ENCODE peak calls at places on chromosome 15, in five cellular contexts. V is suprapubic skin, R is hepatocyte, M is HCT116, L is epithelial cell of esophagus. H is an unnamed sample.

GRCh38 chr15:77525411-77525811 is 104.7 kb downstream of the HMG20A start:
- DNase-seq in V (peak; percentile 29), R (no peak), M (no peak), L (no peak), H (no peak)

GRCh38 chr15:75620776-75621536 is 4.6 kb downstream of the SNUPN start:
- DNase-seq in V (peak; percentile 91), R (peak; percentile 72), M (no peak), L (peak; percentile 83), H (peak; percentile 84)

GRCh38 chr15:57235865-57236264 is 140.4 kb upstream of the CGNL1 start:
- DNase-seq in V (no peak), R (peak; percentile 55), M (no peak), L (no peak), H (no peak)

GRCh38 chr15:68612979-68613740 is 34.4 kb downstream of the CORO2B start:
- DNase-seq in V (no peak), R (no peak), M (no peak), L (peak; percentile 22), H (no peak)

GRCh38 chr15:91348812-91349500 is 248.9 kb downstream of the SV2B start:
- DNase-seq in V (no peak), R (no peak), M (no peak), L (peak; percentile 5), H (no peak)

GRCh38 chr15:65038428-65038827 is 6.8 kb upstream of the SLC51B start:
- DNase-seq in V (no peak), R (no peak), M (no peak), L (no peak), H (no peak)

GRCh38 chr15:83225449-83225848 is 17.8 kb upstream of the HDGFL3 start:
- DNase-seq in V (no peak), R (no peak), M (no peak), L (no peak), H (no peak)

GRCh38 chr15:87623832-87624231 is 632.7 kb downstream of the NTRK3 start:
- DNase-seq in V (no peak), R (no peak), M (no peak), L (peak; percentile 36), H (no peak)

GRCh38 chr15:85771781-85772445 is 22.8 kb downstream of the KLHL25 start:
- DNase-seq in V (peak; percentile 88), R (no peak), M (no peak), L (no peak), H (no peak)

GRCh38 chr15:57591822-57592367 is at the start of gene MYZAP:
- DNase-seq in V (peak; percentile 71), R (peak; percentile 81), M (no peak), L (peak; percentile 64), H (no peak)

GRCh38 chr15:48607846-48608245 is 37.7 kb downstream of the FBN1 start:
- DNase-seq in V (no peak), R (no peak), M (no peak), L (no peak), H (no peak)

GRCh38 chr15:48536681-48537091 is 108.8 kb downstream of the FBN1 start:
- DNase-seq in V (no peak), R (no peak), M (no peak), L (no peak), H (no peak)

GRCh38 chr15:31503256-31503655 is 176.6 kb downstream of the KLF13 start:
- DNase-seq in V (no peak), R (no peak), M (no peak), L (no peak), H (no peak)

GRCh38 chr15:39270976-39271375 is 309.9 kb upstream of the THBS1 start:
- DNase-seq in V (no peak), R (no peak), M (no peak), L (peak; percentile 94), H (peak; percentile 94)

GRCh38 chr15:54462511-54462913 is 484.3 kb downstream of the UNC13C start:
- DNase-seq in V (no peak), R (no peak), M (no peak), L (no peak), H (no peak)

GRCh38 chr15:47887181-47887580 is 169.9 kb downstream of the SEMA6D start:
- DNase-seq in V (no peak), R (no peak), M (no peak), L (no peak), H (no peak)

GRCh38 chr15:51365417-51365816 is 24.0 kb downstream of the GLDN start:
- DNase-seq in V (no peak), R (no peak), M (no peak), L (no peak), H (no peak)

GRCh38 chr15:76932090-76932966 is 779 bp downstream of the RCN2 start:
- DNase-seq in V (no peak), R (no peak), M (no peak), L (peak; percentile 7), H (no peak)

GRCh38 chr15:75069301-75069925 is 46.0 kb downstream of the PPCDC start:
- DNase-seq in V (no peak), R (no peak), M (no peak), L (no peak), H (no peak)

GRCh38 chr15:81336568-81336967 is 12.6 kb upstream of the STARD5 start:
- DNase-seq in V (no peak), R (no peak), M (peak; percentile 3), L (peak; percentile 46), H (no peak)

GRCh38 chr15:61047783-61048182 is 181.3 kb downstream of the RORA start:
- DNase-seq in V (no peak), R (no peak), M (no peak), L (no peak), H (no peak)

GRCh38 chr15:94335616-94336015 is 104.3 kb downstream of the MCTP2 start:
- DNase-seq in V (no peak), R (no peak), M (no peak), L (no peak), H (no peak)

GRCh38 chr15:90300988-90301715 is 35.7 kb downstream of the NGRN start:
- DNase-seq in V (no peak), R (peak; percentile 68), M (peak; percentile 47), L (peak; percentile 59), H (no peak)

GRCh38 chr15:32943691-32944090 is 225.9 kb downstream of the GREM1 start:
- DNase-seq in V (no peak), R (no peak), M (no peak), L (no peak), H (no peak)

GRCh38 chr15:69032703-69033373 is 18.3 kb downstream of the NOX5 start:
- DNase-seq in V (no peak), R (no peak), M (no peak), L (no peak), H (no peak)

GRCh38 chr15:40002295-40002694 is 36.7 kb downstream of the SRP14 start:
- DNase-seq in V (no peak), R (peak; percentile 77), M (no peak), L (peak; percentile 70), H (no peak)

GRCh38 chr15:100131321-100132224 is 210.2 kb downstream of the ADAMTS17 start:
- DNase-seq in V (no peak), R (peak; percentile 30), M (no peak), L (peak; percentile 32), H (peak; percentile 34)
- H3K4me3 ChIP-seq in V (no peak overlapping the region), R (no peak overlapping the region), M (no peak overlapping the region), L (no peak overlapping the region), H (peak overlapping the region; percentile 14)

GRCh38 chr15:63072809-63073277 is 30.3 kb downstream of the TPM1 start:
- DNase-seq in V (no peak), R (no peak), M (no peak), L (peak; percentile 31), H (no peak)

GRCh38 chr15:63075072-63075995 is 32.8 kb downstream of the TPM1 start:
- DNase-seq in V (no peak), R (no peak), M (no peak), L (no peak), H (no peak)

GRCh38 chr15:63077952-63078351 is 35.4 kb downstream of the TPM1 start:
- DNase-seq in V (no peak), R (no peak), M (no peak), L (no peak), H (no peak)

GRCh38 chr15:63073497-63074172 is 31.1 kb downstream of the TPM1 start:
- DNase-seq in V (no peak), R (no peak), M (no peak), L (peak; percentile 45), H (no peak)

DNA sequence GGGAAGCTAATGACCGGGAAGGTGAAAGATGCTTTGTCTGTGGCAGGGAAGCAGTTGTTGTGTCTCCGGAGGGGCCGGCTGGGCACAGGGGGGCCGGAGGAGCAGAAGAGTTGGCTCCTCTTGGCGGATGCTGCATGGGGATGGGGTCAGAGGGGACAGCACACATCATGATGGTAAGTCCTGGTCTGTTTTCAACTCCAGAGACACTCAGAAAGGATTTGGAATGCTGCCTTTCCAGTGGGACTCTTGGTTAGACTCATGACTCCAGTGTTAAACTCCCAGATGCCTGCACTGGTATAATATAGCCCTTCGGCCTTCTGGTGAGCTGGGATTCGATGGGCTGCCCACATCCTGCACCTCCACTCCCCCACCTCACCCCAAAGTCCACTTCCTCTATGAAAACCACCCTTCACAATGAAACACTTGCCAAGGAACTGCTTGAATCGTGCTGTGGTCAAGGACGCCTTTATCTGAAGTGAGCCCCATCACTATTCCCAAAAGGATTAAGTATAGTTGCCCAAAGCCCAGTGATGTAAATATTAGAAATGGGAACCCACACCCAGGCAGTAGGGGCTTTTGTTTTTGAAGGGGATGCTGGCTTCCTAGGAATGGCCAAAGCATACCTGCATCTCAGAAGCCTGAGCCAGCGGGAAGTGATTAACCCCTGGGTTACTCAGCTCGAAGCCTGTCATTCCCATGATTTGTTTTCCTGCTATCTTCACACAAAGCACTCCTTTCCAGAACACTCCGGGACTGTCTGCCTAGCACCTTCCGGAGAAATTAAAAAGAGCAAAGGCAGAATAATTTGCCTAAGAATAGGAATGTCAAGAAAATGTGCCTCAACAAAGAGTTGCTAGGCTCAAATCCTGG is 33.8 kb downstream of the TPM1 start:
- DNase-seq in V (no peak), R (no peak), M (no peak), L (no peak), H (no peak)
- H3K4me3 ChIP-seq in V (no peak overlapping the region), R (no peak overlapping the region), M (no peak overlapping the region), L (no peak overlapping the region), H (no peak overlapping the region)

GRCh38 chr15:63156086-63156707 is 1.1 kb downstream of the RPS27L start:
- DNase-seq in V (no peak), R (no peak), M (no peak), L (no peak), H (no peak)

GRCh38 chr15:63156708-63157065 is 590 bp downstream of the RPS27L start:
- DNase-seq in V (no peak), R (peak; percentile 62), M (no peak), L (peak; percentile 34), H (no peak)

GRCh38 chr15:63157891-63158431 is 684 bp upstream of the RPS27L start:
- DNase-seq in V (peak; percentile 73), R (peak; percentile 84), M (peak; percentile 32), L (peak; percentile 52), H (peak; percentile 53)

GRCh38 chr15:63157066-63157890 is at the start of gene RPS27L:
- DNase-seq in V (peak; percentile 93), R (peak; percentile 95), M (peak; percentile 78), L (peak; percentile 94), H (peak; percentile 84)

DNA sequence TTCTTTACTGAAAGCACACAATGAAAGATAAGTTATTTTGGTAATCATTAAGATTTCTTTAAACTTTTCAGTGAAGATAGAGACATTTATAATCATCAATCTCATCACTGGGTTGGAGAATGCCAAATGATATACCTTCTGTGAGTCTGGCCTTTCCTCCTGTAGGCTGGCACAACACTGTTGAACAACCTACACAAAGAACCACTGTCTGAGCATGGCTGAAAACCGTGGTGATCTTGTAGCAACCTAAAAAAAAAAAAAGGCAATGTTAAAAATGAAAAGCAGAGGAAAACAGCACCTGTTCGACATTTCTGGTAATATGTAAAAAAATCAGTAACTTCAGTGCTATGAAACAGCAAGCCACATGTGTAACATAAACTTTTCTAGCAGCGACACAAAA is 1.8 kb downstream of the RPS27L start:
- DNase-seq in V (no peak), R (no peak), M (no peak), L (no peak), H (no peak)
- H3K4me3 ChIP-seq in V (peak overlapping the region; percentile 86), R (peak overlapping the region; percentile 90), M (no peak overlapping the region), L (peak overlapping the region; percentile 81), H (peak overlapping the region; percentile 89)

GRCh38 chr15:72227192-72227586 is 3.8 kb downstream of the PKM start:
- DNase-seq in V (no peak), R (peak; percentile 71), M (peak; percentile 59), L (peak; percentile 95), H (peak; percentile 62)
- H3K4me3 ChIP-seq in V (no peak overlapping the region), R (no peak overlapping the region), M (peak overlapping the region; percentile 94), L (peak overlapping the region; percentile 96), H (peak overlapping the region; percentile 98)